ENCODE peak calls at places on chromosomes 1 and 21, in six cellular contexts. One of them, this sample, is unnamed.

GRCh38 chr1:239708622-239709021 is 322.3 kb downstream of the CHRM3 start:
- DNase-seq in cardiac muscle cell: no peak
- DNase-seq in left cardiac atrium: no peak
- DNase-seq in T-helper 9 cell: no peak
- DNase-seq in body of pancreas: no peak
- DNase-seq in kidney epithelial cell: no peak
- DNase-seq in this sample: no peak

GRCh38 chr1:64505232-64505943 is 35.5 kb downstream of the CACHD1 start:
- DNase-seq in cardiac muscle cell: no peak
- DNase-seq in kidney epithelial cell: no peak
- DNase-seq in T-helper 9 cell: peak
- DNase-seq in body of pancreas: peak
- DNase-seq in left cardiac atrium: peak
- DNase-seq in this sample: peak

GRCh38 chr1:121558514-121558913 is 373.7 kb downstream of the SRGAP2C start:
- DNase-seq in cardiac muscle cell: peak
- DNase-seq in left cardiac atrium: peak
- DNase-seq in body of pancreas: no peak
- DNase-seq in kidney epithelial cell: peak
- DNase-seq in T-helper 9 cell: no peak
- DNase-seq in this sample: no peak

GRCh38 chr21:42143111-42143510 is 72.0 kb downstream of the UMODL1 start:
- DNase-seq in cardiac muscle cell: no peak
- DNase-seq in kidney epithelial cell: no peak
- DNase-seq in T-helper 9 cell: no peak
- DNase-seq in left cardiac atrium: no peak
- DNase-seq in body of pancreas: no peak
- DNase-seq in this sample: no peak

GRCh38 chr1:204885790-204886189 is 15.1 kb downstream of the NFASC start:
- DNase-seq in left cardiac atrium: no peak
- DNase-seq in kidney epithelial cell: no peak
- DNase-seq in cardiac muscle cell: peak
- DNase-seq in T-helper 9 cell: no peak
- DNase-seq in body of pancreas: no peak
- DNase-seq in this sample: no peak

GRCh38 chr1:206933333-206933945 is 11.7 kb upstream of the FCMR start:
- DNase-seq in cardiac muscle cell: peak
- DNase-seq in T-helper 9 cell: peak
- DNase-seq in left cardiac atrium: peak
- DNase-seq in body of pancreas: peak
- DNase-seq in kidney epithelial cell: no peak
- DNase-seq in this sample: no peak

GRCh38 chr1:224623310-224623714 is 7.2 kb downstream of the CNIH3 start:
- DNase-seq in cardiac muscle cell: peak
- DNase-seq in left cardiac atrium: no peak
- DNase-seq in T-helper 9 cell: no peak
- DNase-seq in kidney epithelial cell: no peak
- DNase-seq in body of pancreas: no peak
- DNase-seq in this sample: no peak

GRCh38 chr21:36320421-36321324 is 676 bp downstream of the MORC3 start:
- DNase-seq in kidney epithelial cell: no peak
- DNase-seq in left cardiac atrium: peak
- DNase-seq in body of pancreas: peak
- DNase-seq in cardiac muscle cell: peak
- DNase-seq in T-helper 9 cell: no peak
- DNase-seq in this sample: peak

GRCh38 chr1:56491441-56491840 is 87.9 kb downstream of the PLPP3 start:
- DNase-seq in cardiac muscle cell: peak
- DNase-seq in kidney epithelial cell: no peak
- DNase-seq in T-helper 9 cell: no peak
- DNase-seq in body of pancreas: peak
- DNase-seq in left cardiac atrium: no peak
- DNase-seq in this sample: no peak

GRCh38 chr1:44808938-44809917 is 905 bp downstream of the BTBD19 start:
- DNase-seq in body of pancreas: peak
- DNase-seq in kidney epithelial cell: no peak
- DNase-seq in T-helper 9 cell: peak
- DNase-seq in cardiac muscle cell: peak
- DNase-seq in left cardiac atrium: peak
- DNase-seq in this sample: peak

GRCh38 chr1:178650950-178651461 is 74.0 kb upstream of the RALGPS2 start:
- DNase-seq in left cardiac atrium: no peak
- DNase-seq in cardiac muscle cell: no peak
- DNase-seq in kidney epithelial cell: no peak
- DNase-seq in body of pancreas: no peak
- DNase-seq in T-helper 9 cell: no peak
- DNase-seq in this sample: no peak

GRCh38 chr21:39182484-39183271 is 573 bp downstream of the PSMG1 start:
- DNase-seq in kidney epithelial cell: no peak
- DNase-seq in cardiac muscle cell: peak
- DNase-seq in body of pancreas: no peak
- DNase-seq in T-helper 9 cell: no peak
- DNase-seq in left cardiac atrium: no peak
- DNase-seq in this sample: peak

GRCh38 chr1:15884477-15884876 is 37.0 kb downstream of the SPEN start:
- DNase-seq in body of pancreas: no peak
- DNase-seq in T-helper 9 cell: no peak
- DNase-seq in left cardiac atrium: no peak
- DNase-seq in cardiac muscle cell: no peak
- DNase-seq in kidney epithelial cell: no peak
- DNase-seq in this sample: no peak

GRCh38 chr1:246450485-246451251 is 56.4 kb downstream of the SMYD3 start:
- DNase-seq in kidney epithelial cell: no peak
- DNase-seq in left cardiac atrium: no peak
- DNase-seq in body of pancreas: no peak
- DNase-seq in cardiac muscle cell: peak
- DNase-seq in T-helper 9 cell: no peak
- DNase-seq in this sample: no peak

GRCh38 chr1:18789246-18789645 is 70.2 kb downstream of the TAS1R2 start:
- DNase-seq in cardiac muscle cell: no peak
- DNase-seq in body of pancreas: no peak
- DNase-seq in left cardiac atrium: no peak
- DNase-seq in T-helper 9 cell: no peak
- DNase-seq in kidney epithelial cell: no peak
- DNase-seq in this sample: no peak

GRCh38 chr1:210373878-210374599 is 45.3 kb downstream of the HHAT start:
- DNase-seq in T-helper 9 cell: peak
- DNase-seq in left cardiac atrium: no peak
- DNase-seq in kidney epithelial cell: peak
- DNase-seq in cardiac muscle cell: peak
- DNase-seq in body of pancreas: peak
- DNase-seq in this sample: no peak

GRCh38 chr1:56378376-56379070 is 200.8 kb downstream of the PLPP3 start:
- DNase-seq in kidney epithelial cell: no peak
- DNase-seq in cardiac muscle cell: no peak
- DNase-seq in body of pancreas: no peak
- DNase-seq in left cardiac atrium: no peak
- DNase-seq in T-helper 9 cell: no peak
- DNase-seq in this sample: peak

GRCh38 chr1:185375583-185375982 is 58.5 kb upstream of the IVNS1ABP start:
- DNase-seq in left cardiac atrium: peak
- DNase-seq in kidney epithelial cell: no peak
- DNase-seq in T-helper 9 cell: no peak
- DNase-seq in cardiac muscle cell: peak
- DNase-seq in body of pancreas: no peak
- DNase-seq in this sample: no peak

GRCh38 chr1:43991476-43992231 is at the start of gene CCDC24:
- DNase-seq in body of pancreas: peak
- DNase-seq in cardiac muscle cell: peak
- DNase-seq in left cardiac atrium: peak
- DNase-seq in kidney epithelial cell: no peak
- DNase-seq in T-helper 9 cell: peak
- DNase-seq in this sample: peak

GRCh38 chr1:230698130-230698529 is 15.8 kb downstream of the AGT start:
- DNase-seq in kidney epithelial cell: no peak
- DNase-seq in cardiac muscle cell: no peak
- DNase-seq in T-helper 9 cell: no peak
- DNase-seq in body of pancreas: no peak
- DNase-seq in left cardiac atrium: no peak
- DNase-seq in this sample: no peak

GRCh38 chr1:244050835-244051444 is at the start of gene ZBTB18:
- DNase-seq in body of pancreas: peak
- DNase-seq in kidney epithelial cell: no peak
- DNase-seq in T-helper 9 cell: no peak
- DNase-seq in left cardiac atrium: no peak
- DNase-seq in cardiac muscle cell: peak
- DNase-seq in this sample: no peak

GRCh38 chr1:102851616-102852015 is 256.7 kb downstream of the COL11A1 start:
- DNase-seq in left cardiac atrium: no peak
- DNase-seq in T-helper 9 cell: no peak
- DNase-seq in body of pancreas: no peak
- DNase-seq in cardiac muscle cell: no peak
- DNase-seq in kidney epithelial cell: no peak
- DNase-seq in this sample: no peak

This sample was measured in uterus.